ENCODE peak calls at places on chromosomes 3 and 15, in seven cellular contexts. B, K, W, H, Z, P and E are unnamed samples.
A peak's percentile ranks its signal among the peaks of the same experiment; 100 is the strongest.

GRCh38 chr15:40282870-40283614 is at the start of gene ANKRD63:
- DNase-seq in B (no peak), K (no peak), W (no peak), H (no peak), Z (no peak), P (peak; percentile 88), E (no peak)

GRCh38 chr3:172115059-172115458 is 75.7 kb downstream of the FNDC3B start:
- DNase-seq in B (no peak), K (no peak), W (no peak), H (no peak), Z (no peak), P (no peak), E (no peak)

GRCh38 chr3:63625161-63625560 is 27.3 kb upstream of the SNTN start:
- DNase-seq in B (no peak), K (peak; percentile 86), W (no peak), H (no peak), Z (no peak), P (no peak), E (no peak)

GRCh38 chr3:185152433-185153169 is at the start of gene C3orf70:
- DNase-seq in B (peak; percentile 60), K (peak; percentile 25), W (peak; percentile 32), H (peak; percentile 61), Z (no peak), P (peak; percentile 87), E (peak; percentile 61)

GRCh38 chr3:73226026-73226425 is 164.6 kb downstream of the EBLN2 start:
- DNase-seq in B (no peak), K (no peak), W (no peak), H (no peak), Z (no peak), P (no peak), E (no peak)

GRCh38 chr3:55647675-55648074 is 160.6 kb upstream of the WNT5A start:
- DNase-seq in B (no peak), K (no peak), W (no peak), H (no peak), Z (no peak), P (no peak), E (no peak)

GRCh38 chr3:183857863-183858262 is 26.8 kb downstream of the PARL start:
- DNase-seq in B (no peak), K (no peak), W (no peak), H (no peak), Z (no peak), P (no peak), E (no peak)

GRCh38 chr3:78919021-78919755 is 848.6 kb downstream of the ROBO1 start:
- DNase-seq in B (no peak), K (peak; percentile 89), W (no peak), H (no peak), Z (no peak), P (no peak), E (no peak)

GRCh38 chr3:9732753-9733115 is 1.2 kb downstream of the BRPF1 start:
- DNase-seq in B (no peak), K (no peak), W (no peak), H (no peak), Z (no peak), P (no peak), E (no peak)

GRCh38 chr3:56851966-56852884 is 50.5 kb upstream of the ARHGEF3 start:
- DNase-seq in B (no peak), K (peak; percentile 87), W (no peak), H (no peak), Z (no peak), P (no peak), E (no peak)

GRCh38 chr3:33385423-33385822 is 54.8 kb downstream of the UBP1 start:
- DNase-seq in B (no peak), K (peak; percentile 21), W (no peak), H (no peak), Z (no peak), P (no peak), E (no peak)

GRCh38 chr3:157190242-157190876 is 30.4 kb upstream of the CCNL1 start:
- DNase-seq in B (no peak), K (no peak), W (no peak), H (no peak), Z (no peak), P (no peak), E (no peak)
- H3K9me3 ChIP-seq in B (peaks cover 72% of the 10 kb centered on the region), K (peaks cover 5% of the 10 kb centered on the region), W (peaks cover 12% of the 10 kb centered on the region), H (peaks cover 18% of the 10 kb centered on the region), Z (peaks cover 4% of the 10 kb centered on the region), P (no peaks in the 10 kb centered on the region), E (no peaks in the 10 kb centered on the region)

DNA sequence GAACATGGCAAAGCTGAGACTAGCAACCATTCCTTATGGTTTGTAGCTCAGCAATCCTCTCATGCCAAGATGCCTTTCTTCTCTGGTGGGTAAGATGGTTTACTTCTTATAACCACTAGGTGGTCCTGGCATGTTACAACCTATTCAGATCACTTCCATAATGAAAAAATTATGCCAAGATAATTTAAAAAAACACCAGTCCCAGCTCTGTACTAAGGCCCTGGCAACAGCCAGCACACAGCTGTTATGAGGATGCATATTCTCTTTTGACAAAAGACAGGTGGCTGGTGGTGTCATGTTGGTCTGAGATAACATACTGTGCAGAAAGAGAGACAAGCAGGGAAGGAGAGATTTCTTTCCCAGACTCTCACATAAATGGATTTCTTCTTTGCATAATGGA is 65.7 kb upstream of the FRMD4B start:
- DNase-seq in B (no peak), K (no peak), W (no peak), H (no peak), Z (no peak), P (no peak), E (no peak)
- TF ChIP-seq CTCF in B (no peak), K (peak; percentile 21), W (no peak), H (no peak), Z (no peak), P (peak; percentile 7), E (peak; percentile 37)

DNA sequence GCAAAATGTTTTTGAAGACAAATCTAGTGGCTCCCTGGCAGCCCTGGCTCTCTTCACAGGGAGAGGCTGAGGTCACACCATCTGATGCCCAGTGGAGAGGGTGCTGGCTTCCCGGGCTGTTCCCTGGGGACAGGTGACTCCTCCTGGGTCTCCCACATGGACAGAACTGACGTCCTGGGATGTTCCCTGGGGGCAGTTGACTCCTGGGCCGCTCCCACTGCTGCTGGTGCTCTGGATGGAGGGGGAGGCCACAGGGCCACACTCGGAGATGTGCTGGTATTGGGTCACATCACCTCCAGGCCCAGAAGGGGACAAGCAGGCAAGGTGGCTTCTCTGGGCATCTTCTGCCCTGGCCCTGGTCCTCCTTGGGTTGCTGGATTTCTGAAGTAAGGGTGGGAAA is 27.8 kb upstream of the ACAD9 start:
- DNase-seq in B (no peak), K (no peak), W (no peak), H (no peak), Z (no peak), P (no peak), E (no peak)
- H3K9me3 ChIP-seq in B (peaks cover 22% of the 10 kb centered on the region), K (peaks cover 10% of the 10 kb centered on the region), W (peaks cover 8% of the 10 kb centered on the region), H (peaks cover 15% of the 10 kb centered on the region), Z (peaks cover 22% of the 10 kb centered on the region), P (no peaks in the 10 kb centered on the region), E (no peaks in the 10 kb centered on the region)

GRCh38 chr3:119322523-119323400 is 28.6 kb downstream of the ARHGAP31 start:
- DNase-seq in B (peak; percentile 83), K (peak; percentile 86), W (peak; percentile 93), H (peak; percentile 93), Z (peak; percentile 20), P (peak; percentile 99), E (peak; percentile 90)
- TF ChIP-seq CTCF in B (no peak), K (peak; percentile 14), W (peak; percentile 9), H (no peak), Z (peak; percentile 77), P (no peak), E (no peak)

DNA sequence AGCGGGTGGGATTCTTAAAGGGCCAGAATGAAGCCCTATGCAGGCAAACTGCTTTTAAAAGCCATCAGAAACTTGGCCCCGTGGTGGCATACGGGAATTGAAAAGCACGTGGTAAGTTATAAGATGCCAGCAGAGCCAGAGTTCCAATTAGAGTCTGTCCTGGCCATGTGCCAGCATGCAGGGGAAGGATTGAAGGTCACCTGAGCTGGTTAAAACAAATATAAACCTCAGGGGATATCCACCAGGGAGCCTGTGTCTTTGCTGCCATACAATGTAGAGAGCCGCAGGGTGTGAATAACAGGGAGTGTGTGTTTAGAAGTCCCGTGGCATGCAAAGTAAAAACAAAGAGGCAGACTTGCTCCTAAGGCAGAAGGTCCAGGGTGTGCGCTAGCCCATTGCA is 381.0 kb upstream of the NDN start:
- DNase-seq in B (no peak), K (no peak), W (no peak), H (no peak), Z (no peak), P (no peak), E (no peak)
- H3K9me3 ChIP-seq in B (peaks cover 20% of the 10 kb centered on the region), K (peaks cover 25% of the 10 kb centered on the region), W (no peaks in the 10 kb centered on the region), H (peaks cover 6% of the 10 kb centered on the region), Z (no peaks in the 10 kb centered on the region), P (no peaks in the 10 kb centered on the region), E (no peaks in the 10 kb centered on the region)

GRCh38 chr3:52004158-52004787 is 8.6 kb upstream of the RPL29 start:
- DNase-seq in B (no peak), K (no peak), W (no peak), H (no peak), Z (no peak), P (peak; percentile 62), E (no peak)
- TF ChIP-seq CTCF in B (no peak), K (peak; percentile 63), W (peak; percentile 60), H (peak; percentile 55), Z (peak; percentile 74), P (no peak), E (peak; percentile 86)

DNA sequence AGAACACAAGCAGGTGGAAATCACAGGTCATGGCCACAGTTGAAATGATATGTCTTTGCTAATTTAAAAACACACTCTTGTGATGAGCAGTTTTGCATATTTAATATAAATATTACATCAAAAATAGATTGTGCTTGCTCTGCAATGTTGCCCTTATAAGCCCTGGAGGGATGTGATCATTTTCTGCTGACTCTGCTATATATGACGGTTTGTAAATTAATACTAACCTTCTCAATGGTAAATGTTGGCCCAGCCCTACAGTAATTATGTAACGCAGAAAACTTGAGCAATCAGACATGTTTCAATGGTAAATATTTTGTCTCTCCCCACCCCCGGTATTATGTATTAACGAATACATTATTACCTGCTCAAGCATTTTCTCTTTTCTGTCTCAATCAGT is 359.5 kb upstream of the CNTN6 start:
- DNase-seq in B (no peak), K (no peak), W (no peak), H (no peak), Z (no peak), P (no peak), E (no peak)
- H3K9me3 ChIP-seq in B (no peaks in the 10 kb centered on the region), K (peaks cover 2% of the 10 kb centered on the region), W (no peaks in the 10 kb centered on the region), H (no peaks in the 10 kb centered on the region), Z (no peaks in the 10 kb centered on the region), P (no peaks in the 10 kb centered on the region), E (no peaks in the 10 kb centered on the region)